ENCODE peak calls at places on chromosomes 12 and 14, in seven cellular contexts. X, V, Y, U, S, K and N are unnamed samples.

GRCh38 chr12:76346798-76347420 is 1.3 kb downstream of the BBS10 start:
- DNase-seq in V (peak), U (peak), Y (peak), K (peak), S (peak), X (peak), N (peak)

GRCh38 chr12:75474121-75474520 is 6.4 kb upstream of the GLIPR1 start:
- DNase-seq in U (no peak), K (no peak), V (no peak), S (no peak), Y (no peak), X (no peak), N (no peak)

GRCh38 chr12:95322335-95322734 is 104.7 kb downstream of the VEZT start:
- DNase-seq in K (no peak), U (peak), S (no peak), Y (peak), X (no peak), V (no peak), N (peak)

GRCh38 chr14:94600148-94600545 is 12.0 kb upstream of the SERPINA3 start:
- DNase-seq in X (no peak), V (peak), U (no peak), S (no peak), Y (no peak), K (no peak), N (no peak)

GRCh38 chr14:73758392-73759182 is 44.4 kb upstream of the PNMA1 start:
- DNase-seq in V (peak), S (peak), Y (peak), X (peak), U (no peak), K (peak), N (peak)

GRCh38 chr14:39666386-39666785 is 234.2 kb upstream of the FBXO33 start:
- DNase-seq in X (no peak), Y (no peak), U (no peak), S (no peak), K (no peak), V (peak), N (peak)

GRCh38 chr12:32134144-32134888 is 27.7 kb downstream of the BICD1 start:
- DNase-seq in S (no peak), Y (peak), V (no peak), U (no peak), X (no peak), K (no peak), N (no peak)

GRCh38 chr12:95277139-95277538 is 59.5 kb downstream of the VEZT start:
- DNase-seq in X (peak), U (peak), Y (peak), K (no peak), S (peak), V (no peak), N (no peak)

GRCh38 chr12:115155665-115156645 is 472.0 kb upstream of the TBX3 start:
- DNase-seq in Y (peak), K (peak), X (no peak), S (no peak), U (peak), V (no peak), N (no peak)

GRCh38 chr14:83707056-83707455 is 1822.9 kb upstream of the FLRT2 start:
- DNase-seq in K (no peak), S (no peak), Y (no peak), V (no peak), X (no peak), U (no peak), N (no peak)